ENCODE peak calls at places on chromosomes 2 and 18, in six cellular contexts. L, F, Z, X, P and A are unnamed samples. For H3K27me3, the result is how much of the 10 kb centered on the place peaks cover.

GRCh38 chr2:39738941-39739340 is 40.1 kb downstream of the THUMPD2 start:
- DNase-seq in P (peak), F (no peak), L (no peak), X (no peak), Z (no peak), A (no peak)

GRCh38 chr18:2883137-2883671 is 36.4 kb downstream of the EMILIN2 start:
- DNase-seq in Z (no peak), F (no peak), P (no peak), X (no peak), L (no peak), A (peak)

GRCh38 chr2:239054921-239055320 is 207.0 kb downstream of the TWIST2 start:
- DNase-seq in Z (no peak), X (no peak), L (no peak), P (no peak), F (no peak), A (no peak)

GRCh38 chr18:76803814-76804213 is 18.5 kb upstream of the ZNF236 start:
- DNase-seq in Z (peak), P (peak), X (peak), L (peak), F (peak), A (no peak)

GRCh38 chr2:6963727-6964126 is 46.5 kb downstream of the RNF144A start:
- DNase-seq in F (no peak), P (no peak), Z (no peak), L (no peak), X (no peak), A (no peak)

GRCh38 chr18:79507546-79508480 is 112.1 kb downstream of the NFATC1 start:
- DNase-seq in P (peak), L (no peak), X (no peak), Z (no peak), F (no peak), A (no peak)

GRCh38 chr2:24076849-24077534 is 866 bp upstream of the SF3B6 start:
- DNase-seq in X (no peak), P (no peak), Z (no peak), F (no peak), L (no peak), A (no peak)

GRCh38 chr2:238352361-238352760 is 32.0 kb downstream of the TRAF3IP1 start:
- DNase-seq in Z (no peak), L (no peak), X (no peak), F (no peak), P (no peak), A (no peak)

GRCh38 chr18:58363767-58364540 is 264.9 kb downstream of the ALPK2 start:
- DNase-seq in X (no peak), P (peak), F (no peak), L (no peak), Z (peak), A (no peak)

GRCh38 chr2:24993797-24994196 is 22.0 kb upstream of the DNAJC27 start:
- DNase-seq in L (no peak), Z (no peak), X (no peak), F (no peak), P (peak), A (no peak)

GRCh38 chr18:22340340-22340739 is 77.4 kb downstream of the CTAGE1 start:
- DNase-seq in L (no peak), F (no peak), Z (no peak), P (no peak), X (no peak), A (no peak)

GRCh38 chr2:168422584-168422983 is 33.5 kb upstream of the CERS6 start:
- DNase-seq in Z (peak), X (no peak), P (no peak), F (no peak), L (no peak), A (no peak)

GRCh38 chr2:239770240-239770639 is 254.9 kb downstream of the NDUFA10 start:
- DNase-seq in Z (no peak), P (no peak), L (no peak), X (no peak), F (no peak), A (no peak)

GRCh38 chr18:27558388-27559158 is 373.5 kb upstream of the CHST9 start:
- DNase-seq in P (no peak), X (no peak), L (no peak), F (no peak), Z (no peak), A (no peak)

GRCh38 chr2:239035997-239036731 is 188.3 kb downstream of the TWIST2 start:
- DNase-seq in L (no peak), F (peak), Z (no peak), P (no peak), X (peak), A (no peak)

GRCh38 chr2:3112553-3112952 is 265.1 kb downstream of the EIPR1 start:
- DNase-seq in Z (no peak), X (no peak), P (no peak), L (no peak), F (peak), A (no peak)

GRCh38 chr2:213188971-213189899 is 37.8 kb upstream of the IKZF2 start:
- DNase-seq in X (peak), Z (no peak), L (no peak), P (peak), F (peak), A (no peak)

GRCh38 chr2:216215991-216216390 is 106.8 kb downstream of the XRCC5 start:
- DNase-seq in F (no peak), P (peak), X (peak), Z (peak), L (no peak), A (no peak)

GRCh38 chr2:233048569-233049193 is 11.5 kb upstream of the INPP5D start:
- DNase-seq in F (peak), L (no peak), X (no peak), P (no peak), Z (no peak), A (no peak)

GRCh38 chr2:134818321-134818720 is 20.1 kb upstream of the ACMSD start:
- DNase-seq in F (no peak), X (no peak), L (no peak), Z (peak), P (peak), A (no peak)

GRCh38 chr2:54572262-54572635 is 116.1 kb downstream of the SPTBN1 start:
- DNase-seq in P (peak), X (no peak), L (no peak), Z (peak), F (no peak), A (no peak)

GRCh38 chr2:111905990-111906735 is 7.8 kb downstream of the MERTK start:
- DNase-seq in X (no peak), P (no peak), L (no peak), F (no peak), Z (peak), A (peak)

GRCh38 chr2:118177318-118177717 is 89.0 kb downstream of the INSIG2 start:
- DNase-seq in L (no peak), Z (no peak), X (no peak), F (no peak), P (no peak), A (no peak)

GRCh38 chr2:190947711-190948251 is 66.2 kb downstream of the STAT1 start:
- DNase-seq in X (peak), F (no peak), P (peak), L (no peak), Z (peak), A (peak)

GRCh38 chr2:157442636-157443035 is 1.3 kb downstream of the CYTIP start:
- DNase-seq in P (no peak), F (no peak), Z (no peak), L (no peak), X (no peak), A (no peak)
- H3K4me3 ChIP-seq in P (no peak), F (no peak), Z (no peak), L (no peak), X (no peak), A (peak)

GRCh38 chr2:236333417-236334121 is 69.4 kb upstream of the ASB18 start:
- DNase-seq in P (no peak), Z (no peak), X (no peak), F (no peak), L (no peak), A (no peak)
- TF ChIP-seq CTCF in P (no peak), Z (no peak), X (no peak), F (no peak), L (no peak), A (no peak)

DNA sequence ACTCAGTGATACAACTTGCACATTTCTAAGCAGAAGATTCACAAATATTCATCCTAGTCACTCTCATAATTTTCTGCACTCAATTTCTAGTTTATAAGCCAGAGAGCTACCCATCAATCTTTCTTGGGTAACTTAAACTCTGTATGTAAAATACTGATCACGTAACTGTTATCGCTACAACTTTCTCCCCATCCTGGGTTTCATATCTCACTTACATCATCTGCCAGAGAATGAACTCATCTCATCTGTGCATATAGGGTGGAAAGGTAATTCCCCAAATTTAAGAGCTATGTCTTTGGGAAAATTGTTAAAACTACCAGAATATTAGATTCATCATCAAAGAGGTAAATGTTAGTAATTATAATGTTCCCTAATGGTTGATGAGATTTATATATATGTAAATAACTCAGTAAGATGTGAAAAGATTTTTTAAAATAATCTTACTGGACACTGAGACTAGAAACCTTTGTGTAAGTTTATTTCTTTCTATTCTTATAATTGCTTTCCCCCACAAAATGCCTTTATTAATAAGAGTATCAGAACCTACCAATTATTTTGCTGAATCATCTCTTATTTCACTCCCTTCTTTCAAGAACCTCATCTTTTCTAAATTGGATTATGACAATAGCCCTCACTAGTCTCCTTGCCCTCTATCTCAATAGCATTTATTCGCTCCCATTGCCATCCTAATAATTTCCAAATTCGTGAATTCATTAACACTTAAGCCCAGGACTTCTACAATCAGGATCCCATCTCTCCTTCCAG is 729.0 kb downstream of the EPHA4 start:
- DNase-seq in X (no peak), Z (no peak), P (no peak), L (no peak), F (no peak), A (no peak)
- H3K27me3 ChIP-seq in X (under half), Z (under half), P (under half), L (under half), F (under half), A (under half)

DNA sequence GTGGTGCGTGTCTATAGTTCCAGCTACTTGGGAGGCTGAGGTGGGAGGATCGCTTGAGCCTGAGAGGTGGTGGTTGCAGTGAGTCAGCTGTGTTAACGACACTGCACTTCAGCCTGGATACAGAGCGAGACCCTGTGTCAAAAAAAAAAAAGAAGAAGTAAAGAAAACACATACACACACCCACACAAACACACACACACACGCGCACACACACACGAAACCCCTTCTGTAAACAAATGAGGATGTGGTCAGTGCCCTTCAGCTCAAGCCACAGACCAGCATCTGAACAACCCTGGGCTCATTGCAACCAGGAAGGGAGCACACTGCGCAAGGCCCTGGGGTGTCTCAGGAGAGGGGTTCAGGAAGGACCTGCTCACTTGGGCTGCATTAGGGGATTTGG is 47.9 kb upstream of the KCNF1 start:
- DNase-seq in P (peak), Z (no peak), L (no peak), X (no peak), F (no peak), A (peak)
- H3K4me3 ChIP-seq in P (no peak), Z (no peak), L (no peak), X (no peak), F (no peak), A (no peak)

DNA sequence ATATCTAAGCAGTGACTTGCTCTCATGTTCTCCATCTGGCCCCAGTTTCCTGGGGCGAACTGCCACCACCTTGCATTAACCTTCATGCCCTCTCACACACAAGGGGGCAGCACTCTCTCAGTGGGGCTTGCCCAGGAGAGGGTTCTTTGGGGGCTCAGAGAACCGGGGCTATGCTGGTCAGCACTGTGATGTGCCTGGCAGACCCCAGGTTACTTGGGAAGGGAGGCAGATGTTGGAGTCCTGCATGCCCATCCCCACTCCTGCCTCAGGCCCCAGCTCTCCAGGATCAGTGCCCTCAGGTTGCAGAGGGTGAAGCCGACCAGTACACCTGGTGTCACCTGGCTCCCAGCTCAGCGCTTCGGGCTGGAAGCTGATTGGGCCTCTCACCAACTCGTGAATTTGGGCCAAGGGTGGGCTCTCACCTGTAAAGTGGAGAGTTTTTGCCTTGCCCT is 396.2 kb upstream of the HS6ST1 start:
- DNase-seq in P (no peak), F (peak), Z (no peak), X (peak), L (no peak), A (no peak)
- TF ChIP-seq CTCF in P (no peak), F (peak), Z (no peak), X (peak), L (peak), A (peak)

GRCh38 chr2:44936715-44937687 is 4.5 kb upstream of the SIX3 start:
- DNase-seq in F (peak), Z (no peak), P (no peak), X (peak), L (no peak), A (no peak)

GRCh38 chr2:44935854-44936185 is 5.7 kb upstream of the SIX3 start:
- DNase-seq in P (no peak), F (peak), X (no peak), Z (no peak), L (no peak), A (no peak)

GRCh38 chr2:44937688-44938240 is 3.7 kb upstream of the SIX3 start:
- DNase-seq in X (peak), L (no peak), Z (no peak), F (peak), P (no peak), A (peak)

GRCh38 chr2:44934962-44935853 is 6.3 kb upstream of the SIX3 start:
- DNase-seq in L (no peak), P (no peak), Z (no peak), X (peak), F (peak), A (no peak)

DNA sequence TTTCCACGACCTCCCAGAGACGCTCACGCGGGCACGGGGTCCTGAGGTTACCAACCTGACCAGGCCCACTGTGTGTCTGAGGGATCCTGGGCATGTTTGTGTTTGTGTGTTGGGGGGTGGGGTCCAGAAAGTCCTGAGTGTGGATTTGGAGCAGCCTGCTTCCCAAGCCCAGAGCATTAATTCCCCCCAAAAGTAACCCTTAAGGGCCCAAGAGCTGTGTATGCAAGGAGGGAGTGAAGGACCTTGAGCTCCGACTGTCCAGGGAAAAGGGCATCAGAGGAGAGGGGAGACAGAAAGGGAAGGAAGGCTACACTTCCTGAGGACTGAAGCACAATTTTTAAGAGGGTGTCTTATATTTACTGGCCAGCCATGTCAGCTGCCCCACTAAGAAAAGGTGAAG is 5.2 kb upstream of the SIX3 start:
- DNase-seq in X (no peak), L (no peak), Z (no peak), F (no peak), P (no peak), A (no peak)
- H3K27me3 ChIP-seq in X (half or more), L (under half), Z (half or more), F (half or more), P (half or more), A (under half)